ENCODE peak calls at places on chromosomes 11 and 22, in seven cellular contexts. T is keratinocyte, R is sigmoid colon, L is stomach, F is bronchial epithelial cell, H is PC-9, Y is transverse colon. C is an unnamed sample.

GRCh38 chr11:128828350-128828749 is 38.7 kb downstream of the KCNJ1 start:
- DNase-seq in T (no peak), R (no peak), L (no peak), F (no peak), H (no peak), Y (no peak), C (no peak)

GRCh38 chr11:121651267-121651625 is 198.5 kb upstream of the SORL1-AS1 start:
- DNase-seq in T (no peak), R (no peak), L (no peak), F (no peak), H (no peak), Y (no peak), C (no peak)

GRCh38 chr11:79439893-79440450 is 858 bp downstream of the TENM4 start:
- DNase-seq in T (no peak), R (peak; percentile 69), L (no peak), F (no peak), H (no peak), Y (no peak), C (no peak)

GRCh38 chr11:2762451-2762850 is 62.7 kb upstream of the KCNQ1OT1 start:
- DNase-seq in T (no peak), R (no peak), L (peak; percentile 22), F (no peak), H (no peak), Y (no peak), C (no peak)

GRCh38 chr11:47060807-47061206 is 115.9 kb downstream of the ARFGAP2 start:
- DNase-seq in T (no peak), R (no peak), L (no peak), F (peak; percentile 8), H (peak; percentile 18), Y (no peak), C (no peak)

GRCh38 chr22:20108757-20109230 is 7.1 kb upstream of the RANBP1 start:
- DNase-seq in T (no peak), R (no peak), L (no peak), F (no peak), H (no peak), Y (no peak), C (no peak)

GRCh38 chr11:32817181-32817842 is 12.4 kb upstream of the PRRG4 start:
- DNase-seq in T (no peak), R (no peak), L (no peak), F (peak; percentile 59), H (peak; percentile 62), Y (no peak), C (no peak)

GRCh38 chr22:30777589-30777988 is 82.9 kb downstream of the OSBP2 start:
- DNase-seq in T (no peak), R (no peak), L (no peak), F (no peak), H (no peak), Y (no peak), C (no peak)

GRCh38 chr11:110565690-110566336 is 136.1 kb downstream of the FDX1 start:
- DNase-seq in T (peak; percentile 11), R (no peak), L (peak; percentile 64), F (peak; percentile 76), H (peak; percentile 68), Y (no peak), C (no peak)

GRCh38 chr11:79768343-79768742 is 327.5 kb upstream of the TENM4 start:
- DNase-seq in T (no peak), R (no peak), L (peak; percentile 39), F (no peak), H (no peak), Y (peak; percentile 44), C (no peak)

GRCh38 chr22:31083377-31083768 is 2.3 kb downstream of the SMTN start:
- DNase-seq in T (no peak), R (no peak), L (peak; percentile 92), F (no peak), H (no peak), Y (peak; percentile 71), C (no peak)

GRCh38 chr22:30434775-30435315 is 9.3 kb downstream of the MTFP1 start:
- DNase-seq in T (no peak), R (no peak), L (no peak), F (no peak), H (no peak), Y (no peak), C (no peak)

GRCh38 chr11:126111458-126112116 is 48.9 kb upstream of the CDON start:
- DNase-seq in T (no peak), R (peak; percentile 87), L (peak; percentile 89), F (no peak), H (no peak), Y (no peak), C (no peak)

GRCh38 chr11:125175896-125176575 is 11.5 kb downstream of the PKNOX2 start:
- DNase-seq in T (no peak), R (no peak), L (no peak), F (no peak), H (no peak), Y (no peak), C (no peak)

DNA sequence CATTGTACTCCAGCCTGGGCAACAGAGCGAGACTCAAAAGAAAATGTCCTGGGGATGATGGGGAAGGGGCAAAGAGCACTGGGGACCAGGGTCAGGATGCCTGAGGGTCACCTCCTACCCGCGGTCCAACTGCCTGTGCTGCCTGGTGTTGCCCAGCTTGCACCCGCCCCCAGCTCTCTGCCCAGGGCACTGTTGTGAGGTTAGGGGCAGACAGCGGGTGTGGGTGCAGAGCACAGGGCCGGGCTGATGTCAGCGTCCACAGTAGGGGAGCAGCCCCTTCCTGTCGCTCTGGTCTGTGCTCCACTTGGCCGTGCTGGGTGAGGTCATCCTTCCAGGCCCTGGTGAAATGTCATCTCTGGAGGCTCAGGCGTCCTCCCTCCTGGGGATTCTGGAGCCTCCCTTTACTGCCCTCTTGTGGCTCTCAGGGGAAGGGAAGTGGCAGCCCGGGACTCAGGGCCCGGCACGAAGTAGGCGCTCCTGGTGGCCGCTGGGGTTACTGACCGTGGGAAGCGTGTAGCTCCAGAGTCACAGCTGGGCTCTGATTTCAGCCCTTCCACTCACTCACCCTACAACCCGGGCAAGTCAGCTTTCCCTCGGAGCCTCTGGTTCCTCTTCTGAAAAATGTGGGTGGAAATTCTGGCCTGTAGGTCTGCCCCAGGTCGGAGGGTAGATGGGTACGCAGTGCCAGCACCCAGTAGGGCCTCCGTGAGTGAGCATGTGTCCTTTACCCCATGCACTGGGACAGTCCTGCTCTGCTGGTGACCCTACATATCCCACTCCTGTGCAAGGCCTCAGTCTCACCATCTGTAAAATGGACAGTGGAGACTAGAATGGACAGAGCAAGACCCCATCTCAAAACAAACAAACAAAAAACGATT is 17.3 kb upstream of the PRR5 start:
- DNase-seq in T (peak; percentile 90), R (peak; percentile 89), L (peak; percentile 85), F (peak; percentile 85), H (peak; percentile 92), Y (peak; percentile 87), C (peak; percentile 81)
- H3K4me3 ChIP-seq in T (no peak overlapping the region), R (no peak overlapping the region), L (no peak overlapping the region), F (no peak overlapping the region), H (no peak overlapping the region), Y (no peak overlapping the region), C (no peak overlapping the region)

GRCh38 chr11:11947825-11948224 is 60.6 kb downstream of the DKK3 start:
- DNase-seq in T (no peak), R (no peak), L (no peak), F (no peak), H (no peak), Y (no peak), C (no peak)
- TF ChIP-seq CTCF in T (no peak), R (no peak), L (no peak), F (no peak), H (no peak), Y (no peak), C (no peak)

GRCh38 chr11:17734418-17734911 is at the start of gene KCNC1:
- DNase-seq in T (no peak), R (peak; percentile 61), L (no peak), F (no peak), H (no peak), Y (no peak), C (no peak)

GRCh38 chr11:17730137-17730536 is 4.4 kb upstream of the KCNC1 start:
- DNase-seq in T (no peak), R (peak; percentile 56), L (no peak), F (no peak), H (no peak), Y (no peak), C (no peak)

GRCh38 chr11:17734986-17735822 is 623 bp downstream of the KCNC1 start:
- DNase-seq in T (no peak), R (peak; percentile 77), L (peak; percentile 72), F (peak; percentile 35), H (no peak), Y (peak; percentile 51), C (no peak)

GRCh38 chr11:17733261-17733660 is 1.3 kb upstream of the KCNC1 start:
- DNase-seq in T (no peak), R (peak; percentile 19), L (no peak), F (no peak), H (no peak), Y (no peak), C (no peak)

DNA sequence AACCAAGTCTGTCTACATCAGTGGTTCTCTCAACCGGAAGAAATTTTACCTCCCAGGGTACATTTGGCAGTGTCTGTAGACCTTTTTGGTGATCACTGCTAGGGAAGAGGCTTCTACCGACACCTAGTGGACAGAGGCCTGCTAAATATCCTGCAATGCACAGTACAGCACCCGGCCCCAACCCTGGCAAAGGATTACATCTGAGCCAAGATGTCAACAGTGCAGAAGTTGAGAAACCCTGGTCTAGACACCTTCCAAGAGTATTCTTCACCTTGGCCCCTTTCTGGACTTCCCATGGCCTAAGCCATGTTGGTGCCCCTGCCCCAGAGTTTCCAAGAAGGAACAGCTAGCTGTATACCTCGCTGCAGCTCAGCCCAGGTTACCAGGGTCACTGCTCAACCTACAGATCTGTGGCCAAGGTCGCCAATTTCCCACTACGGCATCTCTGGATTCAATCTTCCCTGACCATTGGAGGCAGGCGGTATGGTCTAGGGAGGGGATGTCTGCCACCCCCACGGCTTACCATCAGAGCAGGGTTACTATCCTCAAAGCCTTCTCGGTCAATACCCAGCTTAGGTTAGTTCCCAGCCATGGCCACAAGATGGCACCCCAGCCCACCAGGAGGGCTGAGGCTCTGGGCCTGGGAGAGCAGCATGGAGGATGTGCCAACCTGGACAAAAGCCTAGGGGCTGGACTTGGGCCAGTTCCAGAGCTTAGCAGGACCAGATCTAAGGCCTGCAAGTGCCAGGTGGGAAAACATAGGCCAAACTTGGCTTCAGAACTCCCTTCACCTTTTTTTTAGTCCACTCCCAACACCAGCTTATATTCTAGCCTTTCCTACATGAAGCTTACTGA is 3.7 kb upstream of the KCNC1 start:
- DNase-seq in T (peak; percentile 11), R (peak; percentile 77), L (peak; percentile 93), F (peak; percentile 69), H (peak; percentile 56), Y (peak; percentile 71), C (no peak)
- H3K27me3 ChIP-seq in T (peaks cover 26% of the 10 kb centered on the region), R (peaks cover 19% of the 10 kb centered on the region), L (peaks cover 2% of the 10 kb centered on the region), F (peaks cover 19% of the 10 kb centered on the region), H (peaks cover 27% of the 10 kb centered on the region), Y (peaks cover 53% of the 10 kb centered on the region), C (peaks cover 35% of the 10 kb centered on the region)

GRCh38 chr11:44068180-44068579 is 2.1 kb downstream of the ACCS start:
- DNase-seq in T (no peak), R (no peak), L (no peak), F (no peak), H (no peak), Y (no peak), C (no peak)

GRCh38 chr11:44065161-44065571 is 904 bp upstream of the ACCS start:
- DNase-seq in T (no peak), R (no peak), L (no peak), F (no peak), H (no peak), Y (no peak), C (no peak)

GRCh38 chr11:44066732-44067131 is 662 bp downstream of the ACCS start:
- DNase-seq in T (peak; percentile 54), R (peak; percentile 66), L (no peak), F (peak; percentile 86), H (peak; percentile 70), Y (peak; percentile 39), C (peak; percentile 12)

GRCh38 chr11:44065851-44066731 is at the start of gene ACCS:
- DNase-seq in T (peak; percentile 36), R (peak; percentile 98), L (peak; percentile 96), F (peak; percentile 73), H (peak; percentile 78), Y (peak; percentile 96), C (peak; percentile 69)

GRCh38 chr11:44067266-44067665 is 1.2 kb downstream of the ACCS start:
- DNase-seq in T (no peak), R (no peak), L (no peak), F (no peak), H (no peak), Y (no peak), C (no peak)
- H3K4me3 ChIP-seq in T (no peak overlapping the region), R (peak overlapping the region; percentile 73), L (no peak overlapping the region), F (no peak overlapping the region), H (peak overlapping the region; percentile 72), Y (peak overlapping the region; percentile 91), C (no peak overlapping the region)

C was measured in kidney epithelial cell.